ENCODE peak calls at places on chromosomes 11 and 22, in seven cellular contexts. A is endodermal cell; W is progenitor cell of endocrine pancreas; Q is pulmonary artery endothelial cell; O is lower leg skin; V is activated CD8-positive, alpha-beta memory T cell treated with anti-CD3 and anti-CD28 coated beads for 4 hours; Y is ecto neural progenitor cell. D is an unnamed sample.

GRCh38 chr11:101866619-101867491 is 48.0 kb upstream of the CEP126 start:
- DNase-seq in A (no peak), W (no peak), Q (no peak), O (no peak), V (no peak), Y (no peak), D (no peak)

GRCh38 chr11:77776455-77776854 is 44.1 kb downstream of the RSF1 start:
- DNase-seq in A (no peak), W (no peak), Q (no peak), O (no peak), V (no peak), Y (no peak), D (no peak)

GRCh38 chr11:17699157-17700114 is 19.9 kb upstream of the MYOD1 start:
- DNase-seq in A (no peak), W (no peak), Q (no peak), O (peak), V (no peak), Y (no peak), D (no peak)

GRCh38 chr11:70432065-70432464 is 33.7 kb downstream of the CTTN start:
- DNase-seq in A (no peak), W (no peak), Q (no peak), O (no peak), V (no peak), Y (no peak), D (no peak)

GRCh38 chr11:65883786-65884715 is 4.2 kb downstream of the FIBP start:
- DNase-seq in A (no peak), W (no peak), Q (no peak), O (no peak), V (no peak), Y (no peak), D (no peak)

GRCh38 chr11:48043111-48043997 is 63.0 kb downstream of the PTPRJ start:
- DNase-seq in A (no peak), W (no peak), Q (no peak), O (no peak), V (no peak), Y (no peak), D (no peak)

GRCh38 chr11:36240178-36240577 is 49.0 kb downstream of the COMMD9 start:
- DNase-seq in A (no peak), W (no peak), Q (no peak), O (no peak), V (no peak), Y (no peak), D (no peak)

GRCh38 chr11:75288846-75289760 is 48.5 kb downstream of the TPBGL start:
- DNase-seq in A (no peak), W (no peak), Q (no peak), O (no peak), V (no peak), Y (no peak), D (peak)

GRCh38 chr11:5713695-5714094 is 22.6 kb upstream of the OR56B1 start:
- DNase-seq in A (no peak), W (no peak), Q (no peak), O (no peak), V (no peak), Y (no peak), D (no peak)

GRCh38 chr11:10208045-10208674 is 85.9 kb downstream of the SBF2 start:
- DNase-seq in A (no peak), W (no peak), Q (peak), O (no peak), V (no peak), Y (no peak), D (peak)

GRCh38 chr11:6418958-6419611 is at the start of gene APBB1:
- DNase-seq in A (no peak), W (peak), Q (no peak), O (peak), V (peak), Y (peak), D (peak)

GRCh38 chr22:27629908-27630733 is 171.4 kb downstream of the MN1 start:
- DNase-seq in A (no peak), W (no peak), Q (no peak), O (no peak), V (no peak), Y (no peak), D (no peak)